ENCODE peak calls at places on chromosomes 4 and X, in six cellular contexts. W is CD14-positive monocyte, P is neural progenitor cell, I is spleen, A is stomach, C is astrocyte. Q is an unnamed sample.

GRCh38 chr4:71689822-71690221 is 94.1 kb downstream of the GC start:
- DNase-seq in C (peak; percentile 42), A (no peak), W (no peak), I (no peak), P (no peak), Q (no peak)

GRCh38 chrX:50853399-50853798 is 39.4 kb upstream of the SHROOM4 start:
- DNase-seq in P (no peak), I (no peak), C (no peak), A (no peak), W (no peak), Q (no peak)

GRCh38 chr4:84401669-84402068 is 97.4 kb downstream of the NKX6-1 start:
- DNase-seq in P (no peak), A (no peak), W (no peak), I (no peak), C (no peak), Q (no peak)

GRCh38 chr4:187071896-187072295 is 348.2 kb upstream of the FAT1 start:
- DNase-seq in A (no peak), I (no peak), P (no peak), C (no peak), W (no peak), Q (no peak)

GRCh38 chrX:132741706-132742105 is 216.7 kb downstream of the HS6ST2 start:
- DNase-seq in A (no peak), W (no peak), I (no peak), C (no peak), P (no peak), Q (no peak)

GRCh38 chr4:163681208-163681821 is 186.8 kb downstream of the TMA16 start:
- DNase-seq in W (peak; percentile 44), I (no peak), A (no peak), P (peak; percentile 78), C (no peak), Q (no peak)

GRCh38 chrX:10769165-10769564 is 148.8 kb upstream of the MID1 start:
- DNase-seq in C (peak; percentile 23), W (no peak), P (peak; percentile 75), I (no peak), A (no peak), Q (peak; percentile 40)

GRCh38 chr4:8649631-8650261 is 57.2 kb downstream of the CPZ start:
- DNase-seq in C (no peak), A (peak; percentile 13), P (no peak), W (no peak), I (peak; percentile 57), Q (no peak)

GRCh38 chr4:163256680-163257343 is 75.6 kb downstream of the NPY1R start:
- DNase-seq in P (no peak), A (no peak), C (no peak), W (no peak), I (no peak), Q (no peak)

GRCh38 chrX:149962859-149963757 is 24.8 kb upstream of the EOLA2 start:
- DNase-seq in I (no peak), A (peak; percentile 58), P (peak; percentile 72), C (peak; percentile 26), W (no peak), Q (peak; percentile 28)

GRCh38 chrX:47571215-47571614 is 10.2 kb downstream of the ARAF start:
- DNase-seq in C (no peak), A (no peak), W (no peak), I (no peak), P (no peak), Q (no peak)

GRCh38 chrX:103817502-103817901 is 14.6 kb downstream of the RAB9B start:
- DNase-seq in P (peak; percentile 69), A (no peak), W (no peak), C (no peak), I (no peak), Q (peak; percentile 7)

GRCh38 chr4:74433043-74433442 is 11.9 kb upstream of the AREG start:
- DNase-seq in P (no peak), W (no peak), A (no peak), C (no peak), I (no peak), Q (peak; percentile 6)

GRCh38 chrX:51905711-51906110 is 12.3 kb downstream of the MAGED1 start:
- DNase-seq in W (no peak), C (no peak), P (no peak), I (no peak), A (no peak), Q (no peak)

GRCh38 chr4:16024009-16024408 is 59.8 kb downstream of the PROM1 start:
- DNase-seq in A (no peak), P (no peak), I (no peak), C (peak; percentile 37), W (no peak), Q (peak; percentile 76)

GRCh38 chrX:2872937-2873336 is 44.2 kb downstream of the GYG2 start:
- DNase-seq in W (no peak), I (no peak), P (no peak), A (no peak), C (no peak), Q (no peak)

GRCh38 chr4:182179105-182179504 is 64.1 kb upstream of the TENM3 start:
- DNase-seq in A (no peak), W (no peak), P (peak; percentile 87), I (no peak), C (peak; percentile 83), Q (peak; percentile 9)

GRCh38 chrX:45070116-45071007 is 130.3 kb downstream of the DIPK2B start:
- DNase-seq in C (peak; percentile 41), I (no peak), A (no peak), P (peak; percentile 27), W (no peak), Q (peak; percentile 17)

GRCh38 chr4:10114607-10115006 is 2.0 kb downstream of the WDR1 start:
- DNase-seq in I (no peak), P (no peak), C (no peak), A (no peak), W (no peak), Q (no peak)

GRCh38 chr4:180455226-180455625 is 1788.0 kb upstream of the TENM3 start:
- DNase-seq in W (no peak), A (no peak), I (no peak), P (no peak), C (no peak), Q (no peak)

GRCh38 chrX:115892787-115893671 is 277.5 kb upstream of the AGTR2 start:
- DNase-seq in W (no peak), A (peak; percentile 70), I (peak; percentile 82), C (peak; percentile 24), P (peak; percentile 62), Q (no peak)

GRCh38 chrX:45434231-45434630 is 233.6 kb upstream of the DIPK2B start:
- DNase-seq in W (no peak), A (no peak), I (no peak), C (no peak), P (no peak), Q (no peak)

GRCh38 chr4:44495136-44495535 is 46.5 kb upstream of the KCTD8 start:
- DNase-seq in W (no peak), I (no peak), C (no peak), P (no peak), A (no peak), Q (no peak)

DNA sequence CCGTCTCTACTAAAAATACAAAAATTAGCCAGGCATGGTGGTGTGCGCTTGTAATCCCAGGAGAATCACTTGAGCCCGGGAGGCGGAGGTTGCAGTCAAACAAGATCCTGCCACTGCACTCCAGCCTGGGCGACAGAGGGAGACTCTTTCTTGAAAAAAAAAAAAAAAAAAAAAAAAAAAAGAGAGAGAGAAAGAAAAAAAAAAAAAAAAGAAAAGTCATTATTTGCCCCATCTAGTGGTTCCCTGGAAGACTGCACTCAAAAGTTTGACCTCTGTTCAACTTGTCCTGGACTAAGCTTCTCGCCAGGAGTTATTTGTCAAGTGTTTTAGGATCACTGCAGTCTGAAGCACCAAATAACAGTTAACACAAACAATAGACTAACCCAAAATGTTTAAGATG is 45.3 kb upstream of the KCTD8 start:
- DNase-seq in A (no peak), W (no peak), C (peak; percentile 3), P (peak; percentile 63), I (no peak), Q (no peak)
- TF ChIP-seq CTCF in A (peak; percentile 25), W (no peak), C (peak; percentile 42), P (peak; percentile 49), I (no peak), Q (peak; percentile 69)

GRCh38 chrX:154428176-154429171 is at the start of gene ATP6AP1:
- DNase-seq in C (peak; percentile 92), P (peak; percentile 93), A (peak; percentile 93), I (peak; percentile 94), W (peak; percentile 89), Q (peak; percentile 92)
- TF ChIP-seq CTCF in C (no peak), P (no peak), A (no peak), I (no peak), W (no peak), Q (no peak)

GRCh38 chr4:142414336-142414945 is 431.7 kb downstream of the INPP4B start:
- DNase-seq in W (no peak), P (no peak), A (no peak), C (peak; percentile 12), I (no peak), Q (no peak)
- TF ChIP-seq CTCF in W (no peak), P (no peak), A (no peak), C (no peak), I (no peak), Q (no peak)

DNA sequence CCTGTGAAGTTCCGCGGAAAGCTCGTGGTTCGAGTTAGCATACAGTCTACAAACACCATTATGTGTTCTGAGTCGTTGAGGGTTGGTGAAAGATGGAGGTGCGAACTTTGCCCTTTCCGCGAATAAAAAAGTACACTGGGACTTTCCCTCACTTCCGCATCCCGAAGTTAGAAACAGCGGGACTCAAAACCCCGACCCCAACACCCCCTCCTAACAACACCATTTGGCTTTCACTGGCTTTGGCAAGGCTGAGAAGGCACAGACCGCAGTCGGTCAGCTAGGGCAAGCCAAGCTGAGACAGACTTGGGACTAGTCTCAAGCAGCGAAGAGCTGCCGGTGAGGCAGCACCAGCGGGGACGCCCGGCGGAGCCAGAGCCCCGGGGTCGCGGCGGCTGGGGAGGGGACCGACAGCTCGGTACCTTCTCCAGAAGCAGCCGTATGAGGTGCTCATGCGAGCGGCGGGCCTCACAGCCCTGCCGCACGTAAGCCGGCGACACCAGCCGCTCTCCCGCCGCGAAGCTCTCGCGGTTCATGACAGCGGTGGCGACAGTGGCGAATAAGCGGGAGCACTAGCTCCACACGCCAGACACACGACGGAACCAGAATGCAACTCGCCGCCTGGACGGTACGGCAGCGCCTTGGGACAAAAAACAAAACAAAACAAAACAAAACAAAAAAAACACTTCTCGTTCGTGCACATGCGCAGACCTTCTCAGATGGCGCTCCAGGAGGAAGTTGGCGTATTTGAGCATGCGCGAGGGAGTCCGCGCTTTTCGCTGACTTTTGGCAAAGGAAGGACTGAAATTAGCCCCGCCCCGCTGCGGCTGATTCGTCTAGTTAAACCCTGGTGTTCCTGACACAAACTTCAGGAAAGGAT is at the start of gene SEPSECS:
- DNase-seq in P (peak; percentile 97), W (peak; percentile 95), I (peak; percentile 98), A (peak; percentile 99), C (peak; percentile 89), Q (peak; percentile 97)
- TF ChIP-seq CTCF in P (no peak), W (no peak), I (no peak), A (no peak), C (no peak), Q (no peak)

Q was measured in HFFc6.